ENCODE peak calls at places on chromosome 12, in five cellular contexts. T is neuronal stem cell, I is HCT116, K is HepG2, W is PC-3. X is an unnamed sample.

GRCh38 chr12:2877959-2878732 is 1.1 kb downstream of the RHNO1 start:
- DNase-seq in T (no peak), I (no peak), K (no peak), W (no peak), X (peak; percentile 78)

GRCh38 chr12:46266869-46267617 is 1.8 kb downstream of the SLC38A1 start:
- DNase-seq in T (peak; percentile 52), I (no peak), K (peak; percentile 56), W (peak; percentile 48), X (peak; percentile 82)

GRCh38 chr12:89856431-89856830 is 147.8 kb upstream of the ATP2B1 start:
- DNase-seq in T (no peak), I (no peak), K (no peak), W (peak; percentile 78), X (no peak)

GRCh38 chr12:118098911-118099671 is 4.7 kb downstream of the VSIG10 start:
- DNase-seq in T (no peak), I (no peak), K (no peak), W (no peak), X (no peak)

GRCh38 chr12:85866929-85867776 is 6.9 kb upstream of the NTS start:
- DNase-seq in T (peak; percentile 24), I (peak; percentile 47), K (peak; percentile 48), W (peak; percentile 72), X (peak; percentile 49)

GRCh38 chr12:4943067-4943937 is 33.6 kb downstream of the KCNA1 start:
- DNase-seq in T (no peak), I (no peak), K (no peak), W (no peak), X (no peak)

GRCh38 chr12:124518051-124518932 is 49.1 kb downstream of the NCOR2 start:
- DNase-seq in T (peak; percentile 75), I (peak; percentile 56), K (peak; percentile 93), W (peak; percentile 99), X (peak; percentile 77)

GRCh38 chr12:75917083-75917482 is 114.5 kb downstream of the PHLDA1 start:
- DNase-seq in T (no peak), I (no peak), K (no peak), W (no peak), X (no peak)

GRCh38 chr12:12097821-12098688 is 27.3 kb downstream of the BCL2L14 start:
- DNase-seq in T (no peak), I (no peak), K (no peak), W (no peak), X (no peak)

GRCh38 chr12:91863702-91864101 is 281.9 kb downstream of the BTG1 start:
- DNase-seq in T (no peak), I (no peak), K (no peak), W (no peak), X (no peak)

DNA sequence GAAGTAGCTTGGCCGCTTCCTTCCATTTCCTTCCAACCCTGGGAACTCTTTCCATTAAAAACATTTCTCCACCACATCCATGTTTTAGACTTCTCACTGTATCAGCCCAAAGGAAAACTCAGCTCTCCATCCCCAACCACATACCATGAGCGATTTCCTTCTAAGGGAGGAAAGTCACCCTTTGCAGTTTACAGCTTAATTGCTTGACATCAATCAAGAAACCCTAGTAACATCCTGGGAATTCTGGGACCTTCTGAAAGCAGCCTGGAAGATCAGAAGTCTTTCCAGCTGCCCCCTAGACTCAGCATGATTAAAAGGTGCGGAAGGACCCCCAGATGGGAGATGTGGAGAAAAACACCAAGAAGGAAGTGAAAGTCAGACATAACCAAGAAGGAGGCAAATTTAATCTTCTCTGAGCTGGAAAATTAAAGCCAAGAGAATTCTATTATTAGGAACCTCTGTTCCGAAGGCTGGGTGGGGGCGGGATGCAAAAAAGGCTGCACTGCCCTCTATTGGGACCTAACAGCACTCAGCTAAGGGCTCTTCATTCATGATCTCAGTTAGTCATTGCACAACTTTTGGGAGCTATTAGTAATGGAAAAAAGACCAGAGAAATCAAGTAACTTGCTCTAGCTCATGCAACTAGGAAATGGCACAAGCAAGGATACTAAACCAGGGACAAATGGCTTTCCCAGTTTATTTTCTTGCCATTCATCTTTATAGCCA is 73.2 kb upstream of the PLXNC1 start:
- DNase-seq in T (peak; percentile 23), I (peak; percentile 34), K (peak; percentile 60), W (peak; percentile 79), X (peak; percentile 62)
- H2AFZ ChIP-seq in T (no peak overlapping the region), I (peak overlapping the region; percentile 1), K (no peak overlapping the region), W (peak overlapping the region; percentile 63), X (peak overlapping the region; percentile 38)

GRCh38 chr12:24913953-24914352 is 34.9 kb downstream of the BCAT1 start:
- DNase-seq in T (no peak), I (no peak), K (no peak), W (no peak), X (no peak)
- H3K36me3 ChIP-seq in T (no peaks in the 10 kb centered on the region), I (no peaks in the 10 kb centered on the region), K (no peaks in the 10 kb centered on the region), W (no peaks in the 10 kb centered on the region), X (peaks cover 7% of the 10 kb centered on the region)

GRCh38 chr12:132730353-132730752 is 19.7 kb downstream of the PGAM5 start:
- DNase-seq in T (no peak), I (no peak), K (no peak), W (no peak), X (no peak)
- H2AFZ ChIP-seq in T (no peak overlapping the region), I (no peak overlapping the region), K (no peak overlapping the region), W (no peak overlapping the region), X (no peak overlapping the region)

GRCh38 chr12:6866163-6866919 is 990 bp upstream of the TPI1 start:
- DNase-seq in T (no peak), I (no peak), K (no peak), W (no peak), X (peak; percentile 31)
- H3K36me3 ChIP-seq in T (peaks cover 37% of the 10 kb centered on the region), I (peaks cover 31% of the 10 kb centered on the region), K (peaks cover 22% of the 10 kb centered on the region), W (peaks cover 28% of the 10 kb centered on the region), X (no peaks in the 10 kb centered on the region)

GRCh38 chr12:28586481-28586880 is 396.2 kb downstream of the CCDC91 start:
- DNase-seq in T (no peak), I (no peak), K (no peak), W (no peak), X (no peak)

GRCh38 chr12:28583771-28584261 is 393.6 kb downstream of the CCDC91 start:
- DNase-seq in T (no peak), I (no peak), K (no peak), W (peak; percentile 48), X (no peak)

GRCh38 chr12:28585146-28585545 is 394.9 kb downstream of the CCDC91 start:
- DNase-seq in T (no peak), I (no peak), K (no peak), W (no peak), X (no peak)

GRCh38 chr12:28578833-28579252 is 388.6 kb downstream of the CCDC91 start:
- DNase-seq in T (no peak), I (no peak), K (no peak), W (no peak), X (no peak)

GRCh38 chr12:28582687-28583376 is 392.6 kb downstream of the CCDC91 start:
- DNase-seq in T (no peak), I (no peak), K (no peak), W (no peak), X (no peak)
- H2AFZ ChIP-seq in T (no peak overlapping the region), I (no peak overlapping the region), K (no peak overlapping the region), W (no peak overlapping the region), X (no peak overlapping the region)

GRCh38 chr12:122048156-122048555 is 26.5 kb downstream of the BCL7A start:
- DNase-seq in T (no peak), I (no peak), K (no peak), W (no peak), X (no peak)

GRCh38 chr12:122050706-122051105 is 27.9 kb upstream of the MLXIP start:
- DNase-seq in T (no peak), I (no peak), K (no peak), W (no peak), X (no peak)

GRCh38 chr12:122051231-122051876 is 27.2 kb upstream of the MLXIP start:
- DNase-seq in T (no peak), I (no peak), K (peak; percentile 25), W (no peak), X (no peak)

GRCh38 chr12:122052285-122052684 is 26.3 kb upstream of the MLXIP start:
- DNase-seq in T (no peak), I (no peak), K (no peak), W (no peak), X (no peak)

DNA sequence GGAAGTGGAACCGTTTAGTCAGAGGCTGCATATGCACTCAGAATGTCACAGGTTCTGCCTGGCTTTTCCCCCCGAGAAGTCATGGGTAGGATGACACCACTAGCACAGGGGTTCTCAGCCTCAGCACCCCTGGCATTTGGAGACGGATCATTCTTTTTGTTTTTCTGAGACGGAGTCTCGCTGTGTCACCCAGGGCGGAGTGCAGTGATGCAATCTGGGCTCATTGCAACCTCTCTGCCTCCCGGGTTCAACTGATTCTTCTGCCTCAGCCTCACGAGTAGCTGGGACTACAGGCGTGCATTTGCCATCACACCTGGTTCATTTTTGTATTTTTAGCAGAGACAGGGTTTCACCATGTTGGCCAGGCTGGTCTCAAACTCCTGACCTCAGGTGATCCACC is 28.1 kb downstream of the BCL7A start:
- DNase-seq in T (no peak), I (no peak), K (no peak), W (no peak), X (no peak)
- H3K36me3 ChIP-seq in T (peaks cover 35% of the 10 kb centered on the region), I (peaks cover 4% of the 10 kb centered on the region), K (peaks cover 2% of the 10 kb centered on the region), W (peaks cover 12% of the 10 kb centered on the region), X (peaks cover 3% of the 10 kb centered on the region)

GRCh38 chr12:32063796-32064195 is 42.9 kb upstream of the BICD1 start:
- DNase-seq in T (no peak), I (no peak), K (no peak), W (no peak), X (no peak)

GRCh38 chr12:32061033-32061432 is 45.6 kb upstream of the BICD1 start:
- DNase-seq in T (no peak), I (no peak), K (no peak), W (no peak), X (no peak)

GRCh38 chr12:32062841-32063240 is 43.8 kb upstream of the BICD1 start:
- DNase-seq in T (no peak), I (no peak), K (no peak), W (no peak), X (no peak)
- H2AFZ ChIP-seq in T (no peak overlapping the region), I (no peak overlapping the region), K (no peak overlapping the region), W (no peak overlapping the region), X (no peak overlapping the region)

GRCh38 chr12:64293654-64294364 is 71.7 kb upstream of the KICS2 start:
- DNase-seq in T (no peak), I (no peak), K (no peak), W (no peak), X (no peak)
- H3K36me3 ChIP-seq in T (no peaks in the 10 kb centered on the region), I (no peaks in the 10 kb centered on the region), K (no peaks in the 10 kb centered on the region), W (no peaks in the 10 kb centered on the region), X (no peaks in the 10 kb centered on the region)

GRCh38 chr12:95532851-95533250 is 18.4 kb downstream of the USP44 start:
- DNase-seq in T (no peak), I (no peak), K (peak; percentile 5), W (peak; percentile 49), X (no peak)
- H2AFZ ChIP-seq in T (no peak overlapping the region), I (peak overlapping the region; percentile 58), K (no peak overlapping the region), W (peak overlapping the region; percentile 58), X (no peak overlapping the region)

X was measured in neural progenitor cell.